ENCODE peak calls at places on chromosomes 5 and 9, in eight cellular contexts. C is NCI-H774, B is fibroblast of the conjunctiva, T is tibial artery, F is KG1, J is retinal pigment epithelial cell, M is RCC 7860, U is bronchial epithelial cell. K is an unnamed sample.

GRCh38 chr9:17031546-17031945 is 103.3 kb upstream of the CNTLN start:
- DNase-seq in C (no peak), B (no peak), T (no peak), F (no peak), J (no peak), M (no peak), U (no peak), K (no peak)

GRCh38 chr5:177592905-177593304 is 902 bp downstream of the TMED9 start:
- DNase-seq in C (no peak), B (no peak), T (no peak), F (no peak), J (no peak), M (no peak), U (no peak), K (no peak)

GRCh38 chr5:115453391-115454095 is 91.0 kb downstream of the FEM1C start:
- DNase-seq in C (no peak), B (no peak), T (no peak), F (no peak), J (no peak), M (no peak), U (no peak), K (no peak)

GRCh38 chr5:138468966-138469539 is 3.8 kb downstream of the EGR1 start:
- DNase-seq in C (no peak), B (no peak), T (no peak), F (no peak), J (no peak), M (no peak), U (peak), K (no peak)

GRCh38 chr5:33828611-33829286 is 63.0 kb downstream of the ADAMTS12 start:
- DNase-seq in C (no peak), B (no peak), T (no peak), F (no peak), J (no peak), M (no peak), U (no peak), K (peak)

GRCh38 chr9:72038408-72038807 is 22.0 kb downstream of the C9orf57 start:
- DNase-seq in C (peak), B (no peak), T (no peak), F (no peak), J (no peak), M (no peak), U (peak), K (no peak)

GRCh38 chr9:89323257-89323841 is 5.0 kb downstream of the SECISBP2 start:
- DNase-seq in C (no peak), B (no peak), T (no peak), F (no peak), J (no peak), M (no peak), U (no peak), K (no peak)

GRCh38 chr5:66596791-66597757 is 881 bp downstream of the MAST4 start:
- DNase-seq in C (no peak), B (no peak), T (no peak), F (no peak), J (no peak), M (no peak), U (peak), K (peak)

GRCh38 chr5:173926359-173926758 is 38.2 kb downstream of the CPEB4 start:
- DNase-seq in C (no peak), B (no peak), T (peak), F (no peak), J (no peak), M (no peak), U (peak), K (no peak)

GRCh38 chr5:137201876-137202275 is 297.2 kb downstream of the SPOCK1 start:
- DNase-seq in C (no peak), B (peak), T (peak), F (no peak), J (no peak), M (peak), U (peak), K (no peak)

GRCh38 chr5:132421442-132421841 is 51.9 kb downstream of the SLC22A5 start:
- DNase-seq in C (no peak), B (no peak), T (no peak), F (no peak), J (no peak), M (no peak), U (peak), K (no peak)

GRCh38 chr5:73229271-73229670 is 56.3 kb downstream of the TMEM174 start:
- DNase-seq in C (no peak), B (peak), T (no peak), F (no peak), J (peak), M (no peak), U (peak), K (no peak)

GRCh38 chr9:106958955-106959657 is 96.1 kb downstream of the ZNF462 start:
- DNase-seq in C (no peak), B (no peak), T (no peak), F (no peak), J (no peak), M (no peak), U (peak), K (no peak)

GRCh38 chr5:146647656-146648199 is 131.7 kb upstream of the GPR151 start:
- DNase-seq in C (no peak), B (no peak), T (no peak), F (no peak), J (no peak), M (no peak), U (no peak), K (peak)

GRCh38 chr5:80059354-80059980 is 24.3 kb downstream of the THBS4 start:
- DNase-seq in C (no peak), B (no peak), T (no peak), F (no peak), J (no peak), M (no peak), U (no peak), K (no peak)

GRCh38 chr9:96164268-96164683 is 137.7 kb downstream of the HSD17B3 start:
- DNase-seq in C (no peak), B (no peak), T (no peak), F (no peak), J (no peak), M (no peak), U (no peak), K (no peak)

GRCh38 chr9:127244609-127245601 is 19.7 kb upstream of the GARNL3 start:
- DNase-seq in C (peak), B (peak), T (peak), F (no peak), J (peak), M (peak), U (peak), K (peak)